ENCODE peak calls at places on chromosomes 16 and 17, in four cellular contexts. J is lower leg skin, V is heart left ventricle, K is A549. S is an unnamed sample.

GRCh38 chr17:73151888-73152633 is 12.7 kb upstream of the SSTR2 start:
- DNase-seq in V (no peak), K (no peak), J (no peak), S (no peak)

GRCh38 chr17:66836063-66837005 is 1.4 kb downstream of the CACNG5 start:
- DNase-seq in J (peak; percentile 60), K (no peak), V (no peak), S (no peak)

GRCh38 chr17:77325826-77326581 is 185.2 kb downstream of the SEC14L1 start:
- DNase-seq in J (peak; percentile 87), V (no peak), K (no peak), S (peak; percentile 25)

GRCh38 chr17:40121191-40121885 is 433 bp upstream of the MSL1 start:
- DNase-seq in V (peak; percentile 54), J (no peak), K (peak; percentile 61), S (no peak)

GRCh38 chr17:861364-861763 is 79.2 kb downstream of the MRM3 start:
- DNase-seq in V (no peak), J (no peak), K (no peak), S (no peak)

GRCh38 chr17:82214012-82214628 is 1.5 kb upstream of the CCDC57 start:
- DNase-seq in K (no peak), J (no peak), V (no peak), S (no peak)

GRCh38 chr16:82758904-82759303 is 132.1 kb downstream of the CDH13 start:
- DNase-seq in V (no peak), J (no peak), K (no peak), S (no peak)

GRCh38 chr17:48510761-48511604 is 19.8 kb downstream of the HOXB1 start:
- DNase-seq in V (no peak), J (peak; percentile 45), K (no peak), S (no peak)

GRCh38 chr17:34154916-34155730 is 100.0 kb upstream of the CCL2 start:
- DNase-seq in J (no peak), K (no peak), V (no peak), S (no peak)

GRCh38 chr17:16491131-16491702 is 776 bp downstream of the LRRC75A start:
- DNase-seq in J (no peak), V (no peak), K (no peak), S (peak; percentile 28)

GRCh38 chr17:30323895-30324319 is 9.9 kb downstream of the TMIGD1 start:
- DNase-seq in K (peak; percentile 43), J (no peak), V (no peak), S (peak; percentile 37)

GRCh38 chr17:40191237-40192208 is 14.3 kb downstream of the RAPGEFL1 start:
- DNase-seq in J (peak; percentile 96), K (peak; percentile 86), V (peak; percentile 79), S (peak; percentile 76)

GRCh38 chr16:46975165-46975564 is 1.7 kb upstream of the DNAJA2 start:
- DNase-seq in V (no peak), K (no peak), J (no peak), S (no peak)

GRCh38 chr16:49910761-49911160 is 54.8 kb upstream of the ZNF423 start:
- DNase-seq in J (no peak), K (no peak), V (no peak), S (no peak)

GRCh38 chr17:75832164-75832651 is 12.0 kb downstream of the UNC13D start:
- DNase-seq in V (no peak), K (no peak), J (no peak), S (peak; percentile 38)

GRCh38 chr16:23433261-23433920 is 19.6 kb downstream of the COG7 start:
- DNase-seq in J (no peak), V (no peak), K (no peak), S (peak; percentile 68)

GRCh38 chr17:28724500-28725165 is 1.4 kb downstream of the TLCD1 start:
- DNase-seq in J (no peak), V (no peak), K (peak; percentile 47), S (no peak)

GRCh38 chr17:49928126-49928800 is 40.7 kb upstream of the DLX4 start:
- DNase-seq in K (no peak), V (no peak), J (no peak), S (no peak)

GRCh38 chr16:35598696-35599332 is 2139.4 kb downstream of the TP53TG3F start:
- DNase-seq in K (peak; percentile 5), V (no peak), J (no peak), S (no peak)

GRCh38 chr16:23061669-23062068 is 87.6 kb downstream of the USP31 start:
- DNase-seq in V (no peak), K (no peak), J (no peak), S (no peak)

GRCh38 chr16:47461598-47462266 is 601 bp downstream of the PHKB start:
- DNase-seq in K (peak; percentile 87), V (no peak), J (no peak), S (no peak)

GRCh38 chr17:13002761-13003453 is 14.9 kb downstream of the ELAC2 start:
- DNase-seq in V (peak; percentile 85), J (peak; percentile 94), K (peak; percentile 74), S (peak; percentile 84)

GRCh38 chr17:59764292-59764741 is 56.9 kb downstream of the VMP1 start:
- DNase-seq in J (no peak), V (no peak), K (no peak), S (no peak)

GRCh38 chr16:56357291-56357764 is 68.0 kb downstream of the AMFR start:
- DNase-seq in J (peak; percentile 82), K (no peak), V (no peak), S (peak; percentile 24)

GRCh38 chr16:89827383-89828198 is 684 bp upstream of the SPIRE2 start:
- DNase-seq in V (peak; percentile 71), K (peak; percentile 85), J (no peak), S (peak; percentile 61)

GRCh38 chr16:87620201-87620495 is 17.8 kb downstream of the JPH3 start:
- DNase-seq in K (no peak), J (no peak), V (no peak), S (no peak)

GRCh38 chr16:86396918-86397317 is 113.4 kb upstream of the FOXF1 start:
- DNase-seq in K (no peak), J (no peak), V (no peak), S (no peak)

GRCh38 chr16:84196727-84197486 is 6.0 kb downstream of the ADAD2 start:
- DNase-seq in J (no peak), K (no peak), V (no peak), S (no peak)

GRCh38 chr16:65572156-65572555 is 450.3 kb upstream of the CDH11 start:
- DNase-seq in K (no peak), J (no peak), V (no peak), S (no peak)

GRCh38 chr16:64240586-64240985 is 881.3 kb downstream of the CDH11 start:
- DNase-seq in V (no peak), J (no peak), K (no peak), S (no peak)

GRCh38 chr17:16484445-16485169 is 7.4 kb downstream of the LRRC75A start:
- DNase-seq in V (no peak), K (no peak), J (no peak), S (no peak)

GRCh38 chr17:74531231-74531761 is at the start of gene CD300LB:
- DNase-seq in J (peak; percentile 50), K (no peak), V (no peak), S (peak; percentile 24)

GRCh38 chr17:73203135-73203787 is 10.4 kb downstream of the COG1 start:
- DNase-seq in J (peak; percentile 48), V (peak; percentile 41), K (no peak), S (peak; percentile 68)

GRCh38 chr16:68760671-68761275 is 23.7 kb downstream of the CDH1 start:
- DNase-seq in K (peak; percentile 56), V (no peak), J (no peak), S (no peak)

GRCh38 chr17:57989011-57989345 is 924 bp upstream of the VEZF1 start:
- DNase-seq in V (peak; percentile 59), J (no peak), K (peak; percentile 72), S (peak; percentile 31)

GRCh38 chr17:39738568-39738901 is 797 bp downstream of the GRB7 start:
- DNase-seq in J (no peak), K (peak; percentile 71), V (no peak), S (peak; percentile 70)

GRCh38 chr16:31513126-31513525 is 4.9 kb upstream of the RUSF1 start:
- DNase-seq in V (no peak), K (peak; percentile 18), J (no peak), S (no peak)

GRCh38 chr16:15491430-15491829 is 57.0 kb downstream of the BMERB1 start:
- DNase-seq in K (no peak), J (no peak), V (no peak), S (no peak)

GRCh38 chr17:60745544-60745943 is 67.9 kb downstream of the BCAS3 start:
- DNase-seq in V (no peak), K (peak; percentile 22), J (no peak), S (no peak)

GRCh38 chr16:68481636-68482035 is 33.3 kb upstream of the SMPD3 start:
- DNase-seq in J (no peak), K (no peak), V (no peak), S (no peak)

GRCh38 chr17:51322390-51323029 is 62.2 kb downstream of the UTP18 start:
- DNase-seq in V (no peak), K (peak; percentile 70), J (no peak), S (no peak)
- TF ChIP-seq CTCF in V (no peak), K (peak; percentile 63), J (no peak), S (no peak)

GRCh38 chr17:44797809-44798208 is 32.3 kb downstream of the GJC1 start:
- DNase-seq in J (peak; percentile 68), K (no peak), V (peak; percentile 53), S (no peak)
- TF ChIP-seq POLR2A in J (no peak), K (no peak), V (no peak), S (no peak)

DNA sequence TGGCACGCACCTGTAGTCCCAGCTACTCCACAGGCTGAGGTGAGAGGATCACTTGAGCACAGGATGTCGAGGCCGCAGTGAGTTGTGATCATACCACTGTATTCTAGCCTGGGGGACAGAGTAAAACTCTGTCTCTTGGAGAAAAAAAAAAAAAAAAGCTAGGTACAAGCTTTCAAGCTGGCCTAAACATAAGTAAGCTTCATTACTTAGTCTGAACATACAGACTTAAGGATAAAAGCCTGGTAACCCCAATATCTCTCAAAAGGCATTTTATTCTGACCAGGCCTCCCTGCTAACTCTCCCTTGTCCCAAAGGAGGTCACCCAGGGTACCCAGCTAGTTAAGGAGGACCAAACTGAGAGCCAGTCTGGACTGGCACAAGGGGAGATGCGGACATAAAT is 46.2 kb downstream of the TOM1L2 start:
- DNase-seq in V (no peak), J (peak; percentile 0), K (no peak), S (no peak)
- TF ChIP-seq CTCF in V (no peak), J (no peak), K (no peak), S (no peak)

GRCh38 chr17:7479389-7480192 is at the start of gene ZBTB4:
- DNase-seq in V (peak; percentile 78), K (peak; percentile 69), J (peak; percentile 92), S (peak; percentile 65)
- TF ChIP-seq POLR2A in V (peak; percentile 64), K (peak; percentile 56), J (no peak), S (no peak)

GRCh38 chr16:27195941-27196595 is 7.3 kb upstream of the KDM8 start:
- DNase-seq in V (no peak), J (no peak), K (no peak), S (no peak)

GRCh38 chr16:27191352-27191924 is 11.9 kb upstream of the KDM8 start:
- DNase-seq in J (no peak), V (no peak), K (no peak), S (no peak)

GRCh38 chr16:27190316-27190871 is 12.9 kb upstream of the KDM8 start:
- DNase-seq in V (no peak), K (no peak), J (no peak), S (no peak)

GRCh38 chr16:27195068-27195741 is 8.1 kb upstream of the KDM8 start:
- DNase-seq in J (no peak), K (no peak), V (no peak), S (no peak)

GRCh38 chr16:27193300-27193990 is 9.9 kb upstream of the KDM8 start:
- DNase-seq in J (no peak), K (no peak), V (no peak), S (no peak)
- TF ChIP-seq CTCF in J (no peak), K (no peak), V (no peak), S (no peak)

GRCh38 chr16:185213-185612 is 5.0 kb downstream of the HBQ1 start:
- DNase-seq in J (no peak), K (no peak), V (no peak), S (no peak)
- TF ChIP-seq POLR2A in J (no peak), K (no peak), V (no peak), S (no peak)

S was measured in stomach.